ENCODE peak calls at places on chromosomes 3 and 15, in four cellular contexts. One of them, this sample, is unnamed.

GRCh38 chr3:39639344-39640236 is 169.8 kb upstream of the MYRIP start:
- DNase-seq in IMR-90: peak; percentile 96
- DNase-seq in K562: peak; percentile 70
- DNase-seq in endothelial cell of umbilical vein: peak; percentile 95
- DNase-seq in this sample: peak; percentile 81

GRCh38 chr3:95407709-95408463 is 1345.0 kb downstream of the NSUN3 start:
- DNase-seq in IMR-90: no peak
- DNase-seq in K562: no peak
- DNase-seq in endothelial cell of umbilical vein: no peak
- DNase-seq in this sample: no peak

GRCh38 chr3:179333084-179333483 is 10.3 kb downstream of the ZNF639 start:
- DNase-seq in IMR-90: no peak
- DNase-seq in K562: no peak
- DNase-seq in endothelial cell of umbilical vein: no peak
- DNase-seq in this sample: no peak

GRCh38 chr15:84748274-84749110 is at the start of gene ZNF592:
- DNase-seq in IMR-90: peak; percentile 70
- DNase-seq in K562: peak; percentile 89
- DNase-seq in endothelial cell of umbilical vein: peak; percentile 67
- DNase-seq in this sample: no peak

GRCh38 chr3:167166594-167167253 is 213.4 kb downstream of the ZBBX start:
- DNase-seq in IMR-90: no peak
- DNase-seq in K562: no peak
- DNase-seq in endothelial cell of umbilical vein: no peak
- DNase-seq in this sample: no peak

GRCh38 chr3:186502138-186502941 is 41.8 kb downstream of the CRYGS start:
- DNase-seq in IMR-90: no peak
- DNase-seq in K562: no peak
- DNase-seq in endothelial cell of umbilical vein: no peak
- DNase-seq in this sample: no peak

GRCh38 chr3:50515565-50516047 is 12.2 kb upstream of the CACNA2D2 start:
- DNase-seq in IMR-90: no peak
- DNase-seq in K562: peak; percentile 26
- DNase-seq in endothelial cell of umbilical vein: peak; percentile 28
- DNase-seq in this sample: no peak

GRCh38 chr3:5791558-5791957 is 604.1 kb downstream of the EDEM1 start:
- DNase-seq in IMR-90: no peak
- DNase-seq in K562: no peak
- DNase-seq in endothelial cell of umbilical vein: no peak
- DNase-seq in this sample: no peak

GRCh38 chr3:47781326-47781684 is 388 bp downstream of the SMARCC1 start:
- DNase-seq in IMR-90: no peak
- DNase-seq in K562: peak; percentile 93
- DNase-seq in endothelial cell of umbilical vein: no peak
- DNase-seq in this sample: no peak

GRCh38 chr3:10933958-10934481 is 58.5 kb upstream of the SLC6A1 start:
- DNase-seq in IMR-90: peak; percentile 45
- DNase-seq in K562: no peak
- DNase-seq in endothelial cell of umbilical vein: no peak
- DNase-seq in this sample: no peak

GRCh38 chr15:56410712-56411111 is 45.5 kb downstream of the TEX9 start:
- DNase-seq in IMR-90: no peak
- DNase-seq in K562: no peak
- DNase-seq in endothelial cell of umbilical vein: no peak
- DNase-seq in this sample: no peak

GRCh38 chr3:133547432-133548041 is 25.9 kb upstream of the CDV3 start:
- DNase-seq in IMR-90: peak; percentile 74
- DNase-seq in K562: no peak
- DNase-seq in endothelial cell of umbilical vein: no peak
- DNase-seq in this sample: no peak

GRCh38 chr3:127848131-127849129 is 26.1 kb upstream of the MGLL start:
- DNase-seq in IMR-90: peak; percentile 18
- DNase-seq in K562: no peak
- DNase-seq in endothelial cell of umbilical vein: no peak
- DNase-seq in this sample: no peak

GRCh38 chr15:92097473-92098178 is 244.1 kb downstream of the SLCO3A1 start:
- DNase-seq in IMR-90: peak; percentile 46
- DNase-seq in K562: peak; percentile 36
- DNase-seq in endothelial cell of umbilical vein: peak; percentile 57
- DNase-seq in this sample: no peak

GRCh38 chr3:10973196-10973595 is 19.4 kb upstream of the SLC6A1 start:
- DNase-seq in IMR-90: no peak
- DNase-seq in K562: no peak
- DNase-seq in endothelial cell of umbilical vein: no peak
- DNase-seq in this sample: no peak

GRCh38 chr15:32029862-32030781 is at the start of gene CHRNA7:
- DNase-seq in IMR-90: peak; percentile 3
- DNase-seq in K562: peak; percentile 88
- DNase-seq in endothelial cell of umbilical vein: peak; percentile 19
- DNase-seq in this sample: no peak

GRCh38 chr15:35519536-35520149 is 26.3 kb downstream of the DPH6 start:
- DNase-seq in IMR-90: peak; percentile 64
- DNase-seq in K562: peak; percentile 12
- DNase-seq in endothelial cell of umbilical vein: peak; percentile 77
- DNase-seq in this sample: no peak

GRCh38 chr3:10937141-10937825 is 55.3 kb upstream of the SLC6A1 start:
- DNase-seq in IMR-90: no peak
- DNase-seq in K562: no peak
- DNase-seq in endothelial cell of umbilical vein: no peak
- DNase-seq in this sample: no peak

GRCh38 chr3:45003859-45004258 is 22.2 kb upstream of the CLEC3B start:
- DNase-seq in IMR-90: no peak
- DNase-seq in K562: no peak
- DNase-seq in endothelial cell of umbilical vein: peak; percentile 62
- DNase-seq in this sample: no peak

DNA sequence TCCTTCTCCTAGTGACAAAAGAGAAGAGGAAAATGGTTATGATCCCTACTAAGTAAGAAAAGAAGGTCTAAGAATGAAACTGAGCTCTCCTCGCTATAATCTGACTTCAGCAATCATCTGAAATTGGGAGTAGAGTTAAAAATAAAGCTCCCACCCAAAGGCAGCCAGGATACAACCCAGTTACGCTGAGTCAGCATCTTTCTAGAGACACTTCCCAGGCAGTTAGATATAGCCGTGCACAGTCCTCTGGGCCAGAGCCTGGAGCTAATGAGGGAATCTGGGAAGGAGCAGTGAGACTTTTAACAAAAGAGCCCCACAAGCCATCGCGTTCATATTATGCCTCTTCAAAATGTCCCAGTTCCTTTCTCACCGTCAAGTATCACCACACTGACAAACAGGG is 39.1 kb upstream of the SETMAR start:
- DNase-seq in IMR-90: no peak
- DNase-seq in K562: peak; percentile 19
- DNase-seq in endothelial cell of umbilical vein: no peak
- DNase-seq in this sample: no peak
- H2AFZ ChIP-seq in IMR-90: no peak overlapping the region
- H2AFZ ChIP-seq in K562: no peak overlapping the region
- H2AFZ ChIP-seq in endothelial cell of umbilical vein: no peak overlapping the region
- H2AFZ ChIP-seq in this sample: no peak overlapping the region

GRCh38 chr3:38313685-38314084 is 31.6 kb downstream of the SLC22A14 start:
- DNase-seq in IMR-90: no peak
- DNase-seq in K562: no peak
- DNase-seq in endothelial cell of umbilical vein: no peak
- DNase-seq in this sample: no peak

GRCh38 chr3:38312356-38312755 is 30.3 kb downstream of the SLC22A14 start:
- DNase-seq in IMR-90: no peak
- DNase-seq in K562: no peak
- DNase-seq in endothelial cell of umbilical vein: no peak
- DNase-seq in this sample: no peak

GRCh38 chr3:38313263-38313662 is 31.2 kb downstream of the SLC22A14 start:
- DNase-seq in IMR-90: no peak
- DNase-seq in K562: no peak
- DNase-seq in endothelial cell of umbilical vein: no peak
- DNase-seq in this sample: no peak

GRCh38 chr3:38311474-38311873 is 29.4 kb downstream of the SLC22A14 start:
- DNase-seq in IMR-90: no peak
- DNase-seq in K562: no peak
- DNase-seq in endothelial cell of umbilical vein: no peak
- DNase-seq in this sample: no peak

GRCh38 chr3:38311941-38312340 is 29.8 kb downstream of the SLC22A14 start:
- DNase-seq in IMR-90: no peak
- DNase-seq in K562: no peak
- DNase-seq in endothelial cell of umbilical vein: no peak
- DNase-seq in this sample: no peak
- H3K9me1 ChIP-seq in IMR-90: no peaks in the 10 kb centered on the region
- H3K9me1 ChIP-seq in K562: no peaks in the 10 kb centered on the region
- H3K9me1 ChIP-seq in endothelial cell of umbilical vein: no peaks in the 10 kb centered on the region
- H3K9me1 ChIP-seq in this sample: no peaks in the 10 kb centered on the region

DNA sequence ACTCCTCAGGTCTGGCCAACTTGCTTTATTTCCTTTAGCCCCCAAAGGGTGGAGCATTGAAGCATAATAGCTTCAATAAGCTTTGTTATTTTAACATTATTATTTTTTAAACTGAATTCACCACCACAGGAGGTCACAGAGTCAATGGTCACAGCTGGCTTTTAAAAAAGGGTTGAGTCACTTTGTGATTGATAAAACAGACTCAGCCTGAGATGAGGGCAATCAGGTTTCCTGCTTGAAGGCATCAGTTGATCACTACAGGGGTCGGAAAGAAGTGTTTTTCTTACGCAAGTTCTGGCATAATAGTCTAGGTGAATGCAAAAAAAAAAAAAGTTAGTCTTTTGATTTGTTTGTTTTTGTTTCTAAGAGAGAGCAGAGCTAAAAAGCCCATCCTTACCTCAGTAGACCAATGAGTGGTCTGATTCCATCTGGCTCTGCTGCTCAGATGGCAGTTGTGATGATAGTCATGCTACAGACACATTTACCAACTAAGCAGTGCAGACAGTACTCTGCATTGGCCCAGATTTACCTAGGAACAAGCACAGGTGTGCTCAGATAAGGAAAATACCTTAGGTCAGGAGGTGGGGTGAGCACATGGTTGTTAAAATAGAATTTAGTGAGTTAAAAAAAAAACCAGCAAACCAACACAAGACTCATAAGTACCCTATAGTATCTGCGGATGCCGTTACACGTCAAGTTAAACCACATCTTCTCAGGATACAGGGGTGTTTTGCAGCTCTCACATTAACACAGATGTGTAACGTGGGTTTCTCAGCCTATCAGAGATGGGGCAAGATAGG is 22.6 kb downstream of the ZNF80 start:
- DNase-seq in IMR-90: no peak
- DNase-seq in K562: no peak
- DNase-seq in endothelial cell of umbilical vein: no peak
- DNase-seq in this sample: no peak
- H2AFZ ChIP-seq in IMR-90: peak overlapping the region; percentile 71
- H2AFZ ChIP-seq in K562: no peak overlapping the region
- H2AFZ ChIP-seq in endothelial cell of umbilical vein: peak overlapping the region; percentile 35
- H2AFZ ChIP-seq in this sample: no peak overlapping the region

GRCh38 chr3:23664459-23664858 is 141.3 kb upstream of the UBE2E1 start:
- DNase-seq in IMR-90: peak; percentile 56
- DNase-seq in K562: no peak
- DNase-seq in endothelial cell of umbilical vein: no peak
- DNase-seq in this sample: no peak

GRCh38 chr3:23662079-23662617 is 143.6 kb upstream of the UBE2E1 start:
- DNase-seq in IMR-90: peak; percentile 45
- DNase-seq in K562: no peak
- DNase-seq in endothelial cell of umbilical vein: no peak
- DNase-seq in this sample: no peak

GRCh38 chr3:23663246-23663645 is 142.5 kb upstream of the UBE2E1 start:
- DNase-seq in IMR-90: no peak
- DNase-seq in K562: no peak
- DNase-seq in endothelial cell of umbilical vein: no peak
- DNase-seq in this sample: no peak

GRCh38 chr3:23665741-23666140 is 140.0 kb upstream of the UBE2E1 start:
- DNase-seq in IMR-90: peak; percentile 70
- DNase-seq in K562: no peak
- DNase-seq in endothelial cell of umbilical vein: no peak
- DNase-seq in this sample: no peak

DNA sequence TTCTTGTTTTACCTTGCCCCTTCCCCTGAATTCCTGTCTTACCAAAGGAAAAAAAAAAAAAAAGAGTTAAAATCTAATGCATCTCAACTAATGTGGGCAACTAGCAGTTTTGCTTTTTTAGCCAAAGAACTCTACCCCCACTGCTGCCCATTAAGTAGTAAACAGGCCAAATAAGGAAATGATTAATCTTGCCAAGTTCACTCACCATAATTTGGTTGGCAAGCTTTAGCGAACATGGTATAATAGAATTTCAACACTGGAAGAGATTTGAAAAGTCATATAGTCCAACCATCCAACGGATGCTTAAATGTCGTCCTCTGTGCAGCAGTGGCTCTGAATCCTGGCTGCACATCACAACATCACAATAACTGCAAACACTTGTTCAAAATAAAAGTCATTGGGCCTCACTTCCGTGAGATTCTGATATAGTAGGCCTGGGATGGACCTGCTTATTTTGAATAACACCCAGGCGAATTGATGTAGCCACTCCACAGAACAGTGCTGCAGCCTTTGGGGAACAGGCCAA is 142.0 kb upstream of the UBE2E1 start:
- DNase-seq in IMR-90: no peak
- DNase-seq in K562: no peak
- DNase-seq in endothelial cell of umbilical vein: no peak
- DNase-seq in this sample: no peak
- H3K9me1 ChIP-seq in IMR-90: peaks cover 7% of the 10 kb centered on the region
- H3K9me1 ChIP-seq in K562: no peaks in the 10 kb centered on the region
- H3K9me1 ChIP-seq in endothelial cell of umbilical vein: no peaks in the 10 kb centered on the region
- H3K9me1 ChIP-seq in this sample: no peaks in the 10 kb centered on the region

DNA sequence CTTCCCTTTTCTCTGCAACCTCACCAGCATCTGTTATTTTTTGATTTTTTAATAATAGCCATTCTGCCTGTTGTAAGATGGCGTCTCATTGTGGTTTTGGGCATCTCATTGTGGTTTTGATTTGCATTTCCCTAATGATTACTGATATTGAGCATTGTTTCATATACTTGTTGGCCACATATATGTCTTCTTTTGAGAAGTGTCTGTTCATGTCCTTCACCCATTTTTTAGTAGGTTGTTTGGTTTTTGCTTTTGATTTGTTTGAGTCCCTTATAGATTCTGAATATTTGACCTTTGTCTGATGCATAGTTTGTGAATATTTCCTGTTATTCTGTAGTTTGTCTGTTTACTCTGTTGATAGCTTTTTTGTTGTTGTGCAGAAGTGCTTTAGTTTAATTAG is 312.2 kb upstream of the TBC1D5 start:
- DNase-seq in IMR-90: no peak
- DNase-seq in K562: no peak
- DNase-seq in endothelial cell of umbilical vein: no peak
- DNase-seq in this sample: no peak
- H2AFZ ChIP-seq in IMR-90: no peak overlapping the region
- H2AFZ ChIP-seq in K562: no peak overlapping the region
- H2AFZ ChIP-seq in endothelial cell of umbilical vein: no peak overlapping the region
- H2AFZ ChIP-seq in this sample: no peak overlapping the region

GRCh38 chr3:175422744-175423143 is 563.6 kb downstream of the NAALADL2 start:
- DNase-seq in IMR-90: no peak
- DNase-seq in K562: no peak
- DNase-seq in endothelial cell of umbilical vein: no peak
- DNase-seq in this sample: no peak
- H3K9me1 ChIP-seq in IMR-90: no peaks in the 10 kb centered on the region
- H3K9me1 ChIP-seq in K562: no peaks in the 10 kb centered on the region
- H3K9me1 ChIP-seq in endothelial cell of umbilical vein: no peaks in the 10 kb centered on the region
- H3K9me1 ChIP-seq in this sample: no peaks in the 10 kb centered on the region

This sample was measured in keratinocyte.